ENCODE peak calls at places on chromosomes 4 and X, in eight cellular contexts. H is endodermal cell, R is NB4, D is nephron progenitor cell, I is cardiac muscle cell, K is AG04450, E is activated B cell treated with CpG ODN at 0.5 μM for 24 hours, Z is suprapubic skin. F is an unnamed sample.

GRCh38 chrX:32871636-32872035 is 339.7 kb downstream of the DMD start:
- DNase-seq in H (no peak), R (no peak), D (no peak), I (no peak), K (no peak), E (no peak), Z (no peak), F (no peak)

GRCh38 chrX:45762699-45763647 is 562.3 kb upstream of the DIPK2B start:
- DNase-seq in H (no peak), R (peak), D (no peak), I (no peak), K (no peak), E (no peak), Z (no peak), F (no peak)

GRCh38 chr4:53349201-53349600 is 16.7 kb downstream of the SCFD2 start:
- DNase-seq in H (no peak), R (no peak), D (no peak), I (no peak), K (no peak), E (no peak), Z (no peak), F (no peak)

GRCh38 chr4:26489101-26489669 is 1.1 kb downstream of the CCKAR start:
- DNase-seq in H (no peak), R (no peak), D (no peak), I (no peak), K (no peak), E (no peak), Z (no peak), F (no peak)

GRCh38 chr4:104494822-104495559 is at the start of gene CXXC4:
- DNase-seq in H (peak), R (peak), D (peak), I (peak), K (no peak), E (no peak), Z (peak), F (no peak)

GRCh38 chr4:110514889-110515479 is 39.0 kb downstream of the ENPEP start:
- DNase-seq in H (no peak), R (peak), D (no peak), I (peak), K (no peak), E (no peak), Z (no peak), F (no peak)

GRCh38 chr4:177485528-177485927 is 43.3 kb upstream of the AGA start:
- DNase-seq in H (no peak), R (no peak), D (no peak), I (no peak), K (peak), E (no peak), Z (no peak), F (no peak)

GRCh38 chrX:67100031-67100884 is 443.6 kb upstream of the AR start:
- DNase-seq in H (no peak), R (no peak), D (no peak), I (no peak), K (no peak), E (no peak), Z (no peak), F (no peak)

GRCh38 chrX:124634363-124634762 is 288.0 kb downstream of the SH2D1A start:
- DNase-seq in H (no peak), R (no peak), D (no peak), I (no peak), K (no peak), E (no peak), Z (no peak), F (no peak)

GRCh38 chr4:162761965-162762364 is 404.7 kb downstream of the NAF1 start:
- DNase-seq in H (no peak), R (no peak), D (no peak), I (no peak), K (no peak), E (no peak), Z (no peak), F (no peak)

GRCh38 chr4:6019316-6020263 is 1.4 kb upstream of the C4orf50 start:
- DNase-seq in H (peak), R (peak), D (peak), I (peak), K (peak), E (no peak), Z (no peak), F (peak)

GRCh38 chrX:153922932-153923857 is 2.9 kb downstream of the ARHGAP4 start:
- DNase-seq in H (no peak), R (no peak), D (no peak), I (no peak), K (peak), E (no peak), Z (peak), F (no peak)

GRCh38 chr4:128068927-128069326 is 7.8 kb downstream of the LARP1B start:
- DNase-seq in H (peak), R (peak), D (no peak), I (no peak), K (no peak), E (no peak), Z (no peak), F (no peak)
- TF ChIP-seq CTCF in H (peak), R (peak), D (no peak), I (peak), K (peak), E (no peak), Z (no peak), F (no peak)

GRCh38 chrX:111445485-111445884 is 33.5 kb upstream of the DCX start:
- DNase-seq in H (no peak), R (peak), D (peak), I (peak), K (no peak), E (no peak), Z (no peak), F (peak)

GRCh38 chrX:111444881-111445280 is 32.9 kb upstream of the DCX start:
- DNase-seq in H (no peak), R (no peak), D (no peak), I (no peak), K (no peak), E (no peak), Z (no peak), F (no peak)

GRCh38 chrX:111442791-111443190 is 30.8 kb upstream of the DCX start:
- DNase-seq in H (no peak), R (no peak), D (no peak), I (no peak), K (no peak), E (no peak), Z (no peak), F (no peak)

DNA sequence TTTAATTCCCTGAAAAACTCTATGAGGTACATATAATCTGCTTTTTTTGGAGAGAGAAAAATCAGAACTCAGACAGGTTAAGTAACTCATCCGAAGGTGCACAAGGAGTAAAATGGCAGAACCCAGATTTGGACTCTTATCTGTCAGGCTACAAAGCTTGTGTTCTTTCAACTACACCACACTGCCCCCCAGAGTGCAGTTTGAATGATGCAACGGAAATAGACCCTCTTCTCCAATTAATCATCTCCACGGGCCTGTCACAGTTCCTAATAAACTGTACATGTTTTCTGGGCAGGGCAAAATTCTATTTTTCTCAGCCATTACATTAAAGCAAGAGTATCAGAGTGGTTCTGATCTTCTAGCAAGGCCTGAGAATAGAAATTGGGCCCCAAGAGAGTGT is 35.3 kb upstream of the DCX start:
- DNase-seq in H (peak), R (peak), D (peak), I (peak), K (no peak), E (no peak), Z (no peak), F (no peak)
- TF ChIP-seq CTCF in H (peak), R (peak), D (peak), I (peak), K (no peak), E (no peak), Z (no peak), F (peak)

GRCh38 chr4:12595986-12596385 is 888.2 kb downstream of the RAB28 start:
- DNase-seq in H (peak), R (no peak), D (no peak), I (no peak), K (no peak), E (no peak), Z (no peak), F (no peak)
- TF ChIP-seq CTCF in H (peak), R (peak), D (no peak), I (peak), K (no peak), E (no peak), Z (no peak), F (no peak)

GRCh38 chr4:119493419-119493818 is 135.2 kb downstream of the PDE5A start:
- DNase-seq in H (no peak), R (peak), D (no peak), I (no peak), K (no peak), E (no peak), Z (no peak), F (no peak)

GRCh38 chr4:119489305-119489704 is 139.3 kb downstream of the PDE5A start:
- DNase-seq in H (no peak), R (no peak), D (no peak), I (no peak), K (no peak), E (no peak), Z (no peak), F (no peak)

GRCh38 chr4:119490335-119490734 is 138.3 kb downstream of the PDE5A start:
- DNase-seq in H (peak), R (peak), D (no peak), I (peak), K (no peak), E (no peak), Z (no peak), F (no peak)
- TF ChIP-seq CTCF in H (peak), R (no peak), D (no peak), I (peak), K (peak), E (no peak), Z (no peak), F (peak)

GRCh38 chr4:89290727-89291126 is 16.9 kb downstream of the GPRIN3 start:
- DNase-seq in H (no peak), R (no peak), D (no peak), I (no peak), K (no peak), E (no peak), Z (no peak), F (no peak)
- TF ChIP-seq CTCF in H (no peak), R (no peak), D (no peak), I (no peak), K (no peak), E (no peak), Z (no peak), F (no peak)